ENCODE peak calls at places on chromosomes 5 and 9, in five cellular contexts. T is HCT116, O is epithelial cell of esophagus, D is NB4, I is astrocyte of the spinal cord. A is an unnamed sample.
A peak's percentile ranks its signal among the peaks of the same experiment; 100 is the strongest.

GRCh38 chr9:127980056-127980705 is 608 bp downstream of the EEIG1 start:
- DNase-seq in D (peak; percentile 47), I (peak; percentile 26), O (peak; percentile 54), T (no peak), A (no peak)

GRCh38 chr9:75134495-75134894 is 46.2 kb downstream of the OSTF1 start:
- DNase-seq in I (no peak), D (no peak), O (no peak), T (no peak), A (no peak)

GRCh38 chr5:84287964-84288363 is 96.7 kb downstream of the EDIL3 start:
- DNase-seq in I (peak; percentile 95), T (peak; percentile 6), O (peak; percentile 93), D (peak; percentile 89), A (peak; percentile 44)

GRCh38 chr5:53603009-53603687 is 42.7 kb downstream of the NDUFS4 start:
- DNase-seq in I (no peak), D (no peak), O (peak; percentile 48), T (no peak), A (peak; percentile 20)

GRCh38 chr5:111641533-111642230 is 115.3 kb downstream of the NREP start:
- DNase-seq in I (peak; percentile 58), O (peak; percentile 95), D (no peak), T (no peak), A (peak; percentile 60)

GRCh38 chr5:33679791-33680190 is 212.0 kb downstream of the ADAMTS12 start:
- DNase-seq in I (peak; percentile 27), O (no peak), D (no peak), T (no peak), A (no peak)

GRCh38 chr9:76564300-76564699 is 105.3 kb downstream of the GCNT1 start:
- DNase-seq in I (no peak), D (no peak), O (no peak), T (no peak), A (no peak)

GRCh38 chr5:56330167-56330566 is 97.0 kb upstream of the ANKRD55 start:
- DNase-seq in T (no peak), D (no peak), I (no peak), O (no peak), A (no peak)

GRCh38 chr9:126403451-126403850 is 76.8 kb downstream of the MVB12B start:
- DNase-seq in T (no peak), D (no peak), O (no peak), I (no peak), A (no peak)
- H3K4me3 ChIP-seq in T (no peak overlapping the region), D (no peak overlapping the region), O (no peak overlapping the region), I (no peak overlapping the region), A (no peak overlapping the region)

GRCh38 chr5:112876362-112876761 is 15.3 kb downstream of the SRP19 start:
- DNase-seq in I (no peak), D (no peak), T (no peak), O (no peak), A (no peak)
- H3K4me3 ChIP-seq in I (no peak overlapping the region), D (no peak overlapping the region), T (no peak overlapping the region), O (no peak overlapping the region), A (no peak overlapping the region)

GRCh38 chr5:134874831-134875655 is 872 bp downstream of the TXNDC15 start:
- DNase-seq in O (peak; percentile 65), I (peak; percentile 92), D (peak; percentile 51), T (no peak), A (peak; percentile 68)
- H3K4me3 ChIP-seq in O (peak overlapping the region; percentile 72), I (peak overlapping the region; percentile 67), D (peak overlapping the region; percentile 77), T (peak overlapping the region; percentile 72), A (peak overlapping the region; percentile 91)

DNA sequence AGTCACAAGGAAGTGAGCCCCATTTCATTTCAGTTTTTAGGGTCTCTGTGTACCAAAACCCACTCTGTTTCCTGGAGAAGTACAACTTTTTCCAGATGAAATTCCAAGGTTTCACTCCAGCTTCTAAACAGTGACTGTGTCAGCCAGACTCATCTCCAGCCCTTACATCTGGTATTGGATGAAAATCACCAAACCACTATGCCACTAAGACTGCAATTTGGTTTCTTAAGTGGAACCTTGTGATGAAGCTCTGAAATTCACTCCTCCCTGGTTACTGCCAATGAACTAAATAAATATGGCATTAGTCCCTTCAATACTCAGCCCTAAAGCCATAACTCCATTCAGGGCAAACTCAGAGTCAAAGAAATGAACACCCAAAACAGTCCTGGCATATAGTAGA is 211.2 kb upstream of the DAPK1 start:
- DNase-seq in O (no peak), I (no peak), D (no peak), T (no peak), A (no peak)
- H3K4me3 ChIP-seq in O (no peak overlapping the region), I (no peak overlapping the region), D (no peak overlapping the region), T (no peak overlapping the region), A (no peak overlapping the region)

DNA sequence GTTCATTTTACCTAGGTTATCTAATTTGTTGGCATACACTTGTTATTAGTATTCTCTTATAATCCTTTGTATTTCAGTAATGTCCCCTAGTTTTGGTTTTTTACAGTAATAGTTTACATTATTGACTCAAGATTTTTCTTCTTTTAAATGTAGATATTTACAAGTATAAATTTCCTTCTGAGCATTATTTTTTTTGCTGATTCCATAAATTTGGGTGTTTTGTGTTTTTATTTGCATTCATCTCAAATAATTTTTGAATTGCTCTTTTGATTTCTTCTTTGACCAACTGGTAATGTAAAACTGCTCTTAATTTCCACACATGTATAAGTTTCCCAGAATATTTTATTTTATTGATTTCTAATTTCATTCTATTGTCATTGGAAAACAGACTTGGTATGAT is 68.1 kb downstream of the ESM1 start:
- DNase-seq in O (no peak), T (no peak), D (no peak), I (no peak), A (no peak)
- H3K4me3 ChIP-seq in O (no peak overlapping the region), T (no peak overlapping the region), D (no peak overlapping the region), I (no peak overlapping the region), A (no peak overlapping the region)

GRCh38 chr9:63817622-63818518 is 1467.1 kb downstream of the FOXD4L5 start:
- DNase-seq in T (no peak), D (peak; percentile 29), O (no peak), I (no peak), A (no peak)
- H3K4me3 ChIP-seq in T (no peak overlapping the region), D (no peak overlapping the region), O (peak overlapping the region; percentile 72), I (peak overlapping the region; percentile 49), A (peak overlapping the region; percentile 66)

DNA sequence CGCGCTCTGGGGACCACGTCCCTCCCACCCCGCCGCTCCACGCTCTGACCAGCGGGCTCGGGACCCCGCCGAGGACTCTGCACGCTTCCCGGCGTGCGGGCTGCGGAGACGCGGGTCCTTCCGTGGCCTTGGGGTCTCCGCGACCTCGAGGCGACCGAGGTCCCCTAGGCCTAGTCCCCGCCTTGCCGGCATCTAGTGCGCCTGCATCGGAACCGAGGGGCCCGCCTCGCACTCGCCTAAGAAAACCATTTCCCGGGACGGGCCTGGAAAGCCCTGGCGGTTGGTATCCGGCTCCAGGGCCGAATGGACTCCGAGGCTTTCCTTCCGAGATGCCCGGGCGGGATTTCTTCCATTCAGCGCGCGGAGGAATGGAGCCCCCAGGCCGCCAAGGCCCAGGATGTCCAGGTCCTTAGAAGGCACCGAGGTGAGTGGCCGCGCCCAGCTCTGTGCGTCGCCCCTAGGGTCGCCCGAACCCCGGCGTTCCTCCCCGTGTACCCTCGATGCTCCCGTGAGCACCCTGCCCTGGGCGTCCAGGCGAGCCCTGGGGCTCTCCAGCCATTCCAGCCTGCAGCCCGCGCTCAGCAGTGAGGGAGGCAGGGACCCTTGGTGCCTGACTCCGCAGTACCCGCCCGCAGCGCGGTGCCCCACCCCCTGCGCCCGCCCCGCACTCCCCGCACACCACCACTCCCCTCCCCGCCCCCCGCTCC is 808 bp upstream of the SLC6A3 start:
- DNase-seq in D (no peak), T (no peak), I (no peak), O (no peak), A (no peak)
- H3K4me3 ChIP-seq in D (no peak overlapping the region), T (no peak overlapping the region), I (no peak overlapping the region), O (no peak overlapping the region), A (no peak overlapping the region)

DNA sequence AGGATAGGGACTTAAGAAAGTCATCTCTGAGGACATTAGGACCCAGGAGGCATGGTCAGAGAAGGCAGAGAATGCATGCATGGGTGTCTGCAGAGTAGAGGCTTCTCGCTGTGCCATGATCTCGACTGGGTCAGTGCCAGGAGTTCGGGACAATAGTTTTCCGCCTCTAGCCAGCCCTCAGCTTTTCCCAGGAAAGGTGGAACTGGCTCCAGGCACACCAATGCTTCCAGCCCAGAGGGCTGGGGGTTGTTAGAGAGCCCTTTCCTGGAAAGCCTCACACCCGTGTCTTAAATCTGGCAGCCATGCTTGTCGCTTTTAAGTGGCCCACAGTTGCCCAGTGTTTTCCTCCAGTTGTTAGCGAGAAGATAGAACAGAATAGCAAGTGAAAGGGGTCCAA is 1111.3 kb downstream of the TAF11L14 start:
- DNase-seq in I (no peak), T (no peak), O (no peak), D (peak; percentile 59), A (no peak)
- H3K4me3 ChIP-seq in I (peak overlapping the region; percentile 7), T (no peak overlapping the region), O (no peak overlapping the region), D (peak overlapping the region; percentile 97), A (no peak overlapping the region)

DNA sequence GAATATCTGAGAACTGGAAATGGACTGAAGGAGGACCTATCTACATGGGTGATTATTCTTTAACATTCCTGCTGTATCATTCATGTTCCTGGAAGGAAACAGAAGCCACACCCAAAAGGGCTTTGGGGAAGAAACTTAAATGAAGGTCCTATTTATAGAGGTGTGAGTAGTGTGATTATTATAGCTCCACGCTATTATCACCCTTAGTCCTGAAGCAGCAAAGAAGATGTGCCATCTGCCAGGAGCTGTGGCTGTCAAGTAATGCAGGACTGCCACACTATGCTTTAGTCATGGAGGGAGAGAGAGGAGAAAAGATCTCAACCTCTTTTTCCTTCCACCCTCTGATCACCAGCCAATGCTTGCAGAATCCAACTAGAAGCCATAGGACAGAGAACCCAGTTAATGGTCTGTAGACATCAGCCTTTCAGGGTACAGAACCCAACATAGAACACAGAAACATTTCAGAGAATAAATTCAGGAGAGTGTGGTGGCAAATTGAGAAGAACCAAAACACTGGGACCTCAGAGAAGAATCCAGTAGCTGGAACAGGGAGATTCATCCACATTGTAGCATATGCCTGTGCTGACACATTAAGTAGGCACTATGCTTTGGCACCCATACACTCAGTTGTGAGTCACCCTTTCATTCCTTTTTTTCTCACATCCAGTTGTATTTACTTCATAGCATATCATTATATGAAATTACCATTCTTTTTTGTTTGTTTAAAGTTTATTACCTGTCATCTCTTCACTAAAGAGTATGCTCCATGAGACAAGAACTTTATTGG is 21.0 kb upstream of the RNF180 start:
- DNase-seq in O (peak; percentile 85), T (no peak), I (peak; percentile 51), D (no peak), A (no peak)
- H3K4me3 ChIP-seq in O (no peak overlapping the region), T (no peak overlapping the region), I (no peak overlapping the region), D (no peak overlapping the region), A (no peak overlapping the region)